ENCODE peak calls at places on chromosomes 16 and 17, in five cellular contexts. H is hypothalamus, D is T-helper 1 cell, S is endothelial cell, Y is NCI-H446. P is an unnamed sample.

GRCh38 chr16:67845291-67846062 is 1.3 kb upstream of the NUTF2 start:
- DNase-seq in D (no peak), Y (peak), S (no peak), H (no peak), P (no peak)

GRCh38 chr16:49661465-49662187 is 194.3 kb downstream of the ZNF423 start:
- DNase-seq in D (no peak), H (no peak), S (no peak), Y (peak), P (no peak)

GRCh38 chr17:40453881-40454630 is 10.8 kb downstream of the IGFBP4 start:
- DNase-seq in H (no peak), D (no peak), Y (no peak), S (no peak), P (no peak)

GRCh38 chr17:42347198-42347597 is 41.0 kb downstream of the STAT3 start:
- DNase-seq in S (no peak), Y (peak), H (no peak), D (no peak), P (no peak)

GRCh38 chr17:82097187-82097918 is 683 bp downstream of the FASN start:
- DNase-seq in D (peak), Y (peak), H (no peak), S (peak), P (peak)

GRCh38 chr16:87973721-87974120 is 22.5 kb downstream of the BANP start:
- DNase-seq in H (no peak), S (no peak), Y (no peak), D (no peak), P (no peak)

GRCh38 chr17:44360144-44360533 is 3.5 kb downstream of the FAM171A2 start:
- DNase-seq in D (no peak), Y (no peak), H (no peak), S (no peak), P (no peak)

GRCh38 chr17:8140058-8140412 is 12.2 kb downstream of the PER1 start:
- DNase-seq in Y (no peak), S (no peak), H (no peak), D (no peak), P (no peak)

GRCh38 chr16:11430601-11431317 is 85.5 kb downstream of the RMI2 start:
- DNase-seq in D (no peak), H (no peak), S (no peak), Y (no peak), P (no peak)

GRCh38 chr17:44417553-44417952 is 28.1 kb upstream of the ITGA2B start:
- DNase-seq in S (no peak), Y (no peak), D (peak), H (peak), P (no peak)

GRCh38 chr17:49998836-49999511 is 4.0 kb upstream of the DLX3 start:
- DNase-seq in Y (no peak), H (no peak), D (no peak), S (no peak), P (no peak)

GRCh38 chr17:72259977-72260376 is 139.2 kb downstream of the SOX9 start:
- DNase-seq in D (no peak), Y (no peak), S (no peak), H (no peak), P (no peak)

GRCh38 chr16:69865701-69866100 is 85.4 kb upstream of the CLEC18A start:
- DNase-seq in D (no peak), H (no peak), S (peak), Y (no peak), P (no peak)

GRCh38 chr16:57373117-57373947 is 1.0 kb downstream of the CX3CL1 start:
- DNase-seq in D (no peak), S (no peak), H (peak), Y (no peak), P (no peak)

GRCh38 chr17:37019117-37019744 is 70.5 kb downstream of the AATF start:
- DNase-seq in Y (no peak), S (no peak), D (no peak), H (no peak), P (no peak)

GRCh38 chr17:45270828-45271418 is 9.0 kb upstream of the SPATA32 start:
- DNase-seq in Y (no peak), S (peak), H (no peak), D (peak), P (no peak)

GRCh38 chr17:8066841-8067775 is 20.4 kb downstream of the ALOX12B start:
- DNase-seq in D (no peak), S (no peak), Y (no peak), H (no peak), P (no peak)

GRCh38 chr16:65120811-65121721 is 797 bp downstream of the CDH11 start:
- DNase-seq in D (no peak), S (peak), H (peak), Y (no peak), P (peak)

GRCh38 chr16:20971420-20971819 is 70.8 kb downstream of the LYRM1 start:
- DNase-seq in S (no peak), D (no peak), Y (no peak), H (no peak), P (no peak)

GRCh38 chr16:50970221-50970620 is 180.8 kb downstream of the SALL1 start:
- DNase-seq in H (no peak), S (no peak), Y (no peak), D (no peak), P (no peak)

GRCh38 chr16:81542609-81543570 is 98.3 kb downstream of the CMIP start:
- DNase-seq in Y (no peak), H (no peak), S (no peak), D (no peak), P (no peak)

GRCh38 chr16:66919569-66920472 is 1.1 kb upstream of the CDH16 start:
- DNase-seq in H (no peak), Y (no peak), S (no peak), D (no peak), P (no peak)

GRCh38 chr17:27976331-27976730 is 66.1 kb upstream of the NLK start:
- DNase-seq in H (no peak), S (no peak), D (no peak), Y (no peak), P (no peak)

GRCh38 chr17:56896217-56896967 is 17.5 kb downstream of the TRIM25 start:
- DNase-seq in Y (no peak), H (no peak), S (no peak), D (no peak), P (no peak)

GRCh38 chr17:40293363-40293762 is 5.7 kb downstream of the CDC6 start:
- DNase-seq in D (no peak), Y (no peak), S (no peak), H (no peak), P (no peak)